ENCODE peak calls at places on chromosomes 12 and 14, in seven cellular contexts. M, O, T, C, K, Y and W are unnamed samples.
A peak's percentile ranks its signal among the peaks of the same experiment; 100 is the strongest.

GRCh38 chr12:75636607-75637006 is 125.2 kb upstream of the KRR1 start:
- DNase-seq in M (no peak), O (no peak), T (no peak), C (no peak), K (no peak), Y (no peak), W (no peak)

GRCh38 chr12:105698047-105698446 is 367.6 kb downstream of the C12orf75 start:
- DNase-seq in M (no peak), O (no peak), T (no peak), C (no peak), K (no peak), Y (no peak), W (no peak)

GRCh38 chr12:103928736-103929050 is 1.5 kb upstream of the HSP90B1 start:
- DNase-seq in M (no peak), O (peak; percentile 70), T (no peak), C (no peak), K (no peak), Y (peak; percentile 19), W (no peak)

GRCh38 chr14:41873379-41874034 is 266.8 kb downstream of the LRFN5 start:
- DNase-seq in M (no peak), O (no peak), T (no peak), C (no peak), K (no peak), Y (no peak), W (no peak)

GRCh38 chr14:92500491-92500941 is 13.1 kb upstream of the RIN3 start:
- DNase-seq in M (no peak), O (no peak), T (no peak), C (no peak), K (no peak), Y (no peak), W (no peak)

GRCh38 chr12:7642876-7643309 is 22.8 kb downstream of the APOBEC1 start:
- DNase-seq in M (no peak), O (no peak), T (no peak), C (no peak), K (no peak), Y (no peak), W (no peak)

GRCh38 chr14:78302841-78303240 is 132.7 kb downstream of the NRXN3 start:
- DNase-seq in M (no peak), O (no peak), T (no peak), C (no peak), K (no peak), Y (no peak), W (no peak)

GRCh38 chr12:59929091-59929490 is 333.3 kb downstream of the SLC16A7 start:
- DNase-seq in M (no peak), O (no peak), T (no peak), C (no peak), K (no peak), Y (no peak), W (no peak)

GRCh38 chr12:55901881-55902490 is 25.7 kb downstream of the PYM1 start:
- DNase-seq in M (no peak), O (no peak), T (no peak), C (no peak), K (no peak), Y (no peak), W (no peak)

GRCh38 chr12:32048791-32049190 is 57.9 kb upstream of the BICD1 start:
- DNase-seq in M (no peak), O (no peak), T (no peak), C (no peak), K (no peak), Y (no peak), W (no peak)

GRCh38 chr14:24238527-24239037 is 3.8 kb downstream of the TINF2 start:
- DNase-seq in M (no peak), O (no peak), T (no peak), C (no peak), K (no peak), Y (no peak), W (no peak)

GRCh38 chr14:104001003-104001402 is 58.7 kb upstream of the RD3L start:
- DNase-seq in M (no peak), O (no peak), T (no peak), C (no peak), K (no peak), Y (no peak), W (no peak)

GRCh38 chr14:71142375-71143038 is 235.2 kb downstream of the PCNX1 start:
- DNase-seq in M (no peak), O (no peak), T (no peak), C (no peak), K (no peak), Y (no peak), W (no peak)

GRCh38 chr14:55579724-55580400 is at the start of gene KTN1:
- DNase-seq in M (peak; percentile 68), O (peak; percentile 89), T (no peak), C (peak; percentile 94), K (peak; percentile 89), Y (peak; percentile 85), W (peak; percentile 78)

GRCh38 chr14:47541652-47542051 is 133.8 kb downstream of the MDGA2 start:
- DNase-seq in M (no peak), O (no peak), T (no peak), C (no peak), K (no peak), Y (no peak), W (no peak)

GRCh38 chr12:104460041-104460757 is 3.5 kb downstream of the CHST11 start:
- DNase-seq in M (no peak), O (no peak), T (no peak), C (no peak), K (no peak), Y (no peak), W (no peak)

GRCh38 chr12:91610561-91610960 is 427.9 kb upstream of the DCN start:
- DNase-seq in M (no peak), O (no peak), T (no peak), C (no peak), K (no peak), Y (no peak), W (no peak)

GRCh38 chr12:38956337-38956736 is 50.9 kb upstream of the CPNE8 start:
- DNase-seq in M (no peak), O (no peak), T (no peak), C (no peak), K (no peak), Y (no peak), W (no peak)

GRCh38 chr12:3456809-3457208 is 34.2 kb upstream of the PRMT8 start:
- DNase-seq in M (no peak), O (no peak), T (no peak), C (no peak), K (no peak), Y (no peak), W (no peak)

GRCh38 chr12:4274396-4274959 is 916 bp downstream of the CCND2 start:
- DNase-seq in M (no peak), O (no peak), T (no peak), C (no peak), K (no peak), Y (peak; percentile 42), W (no peak)

GRCh38 chr14:94677747-94678146 is 65.6 kb downstream of the SERPINA3 start:
- DNase-seq in M (no peak), O (no peak), T (no peak), C (no peak), K (no peak), Y (no peak), W (no peak)

GRCh38 chr14:95040723-95041476 is 116.4 kb downstream of the DICER1 start:
- DNase-seq in M (no peak), O (no peak), T (no peak), C (no peak), K (no peak), Y (no peak), W (no peak)

GRCh38 chr12:57366315-57366714 is 64.5 kb downstream of the R3HDM2 start:
- DNase-seq in M (no peak), O (no peak), T (no peak), C (no peak), K (no peak), Y (no peak), W (no peak)

GRCh38 chr14:34018564-34019244 is 67.8 kb upstream of the EGLN3 start:
- DNase-seq in M (no peak), O (no peak), T (no peak), C (no peak), K (peak; percentile 48), Y (no peak), W (no peak)
- H3K4me3 ChIP-seq in M (peak overlapping the region; percentile 30), O (no peak overlapping the region), T (no peak overlapping the region), C (no peak overlapping the region), K (peak overlapping the region; percentile 52), Y (no peak overlapping the region), W (no peak overlapping the region)

GRCh38 chr12:1768585-1768984 is 51.8 kb upstream of the LRTM2 start:
- DNase-seq in M (no peak), O (no peak), T (no peak), C (no peak), K (no peak), Y (no peak), W (no peak)
- H3K27ac ChIP-seq in M (no peak overlapping the region), O (no peak overlapping the region), T (no peak overlapping the region), C (no peak overlapping the region), K (no peak overlapping the region), Y (no peak overlapping the region), W (no peak overlapping the region)

GRCh38 chr14:99733551-99734405 is 49.7 kb downstream of the CYP46A1 start:
- DNase-seq in M (no peak), O (peak; percentile 29), T (no peak), C (peak; percentile 88), K (peak; percentile 37), Y (peak; percentile 6), W (no peak)

GRCh38 chr14:99731536-99732435 is 47.7 kb downstream of the CYP46A1 start:
- DNase-seq in M (no peak), O (peak; percentile 11), T (no peak), C (peak; percentile 72), K (peak; percentile 37), Y (peak; percentile 61), W (no peak)

GRCh38 chr14:99734406-99735051 is 50.4 kb downstream of the CYP46A1 start:
- DNase-seq in M (no peak), O (peak; percentile 7), T (no peak), C (peak; percentile 69), K (no peak), Y (peak; percentile 20), W (no peak)

GRCh38 chr14:99732436-99733220 is 48.5 kb downstream of the CYP46A1 start:
- DNase-seq in M (no peak), O (peak; percentile 6), T (no peak), C (peak; percentile 76), K (peak; percentile 10), Y (peak; percentile 57), W (no peak)

DNA sequence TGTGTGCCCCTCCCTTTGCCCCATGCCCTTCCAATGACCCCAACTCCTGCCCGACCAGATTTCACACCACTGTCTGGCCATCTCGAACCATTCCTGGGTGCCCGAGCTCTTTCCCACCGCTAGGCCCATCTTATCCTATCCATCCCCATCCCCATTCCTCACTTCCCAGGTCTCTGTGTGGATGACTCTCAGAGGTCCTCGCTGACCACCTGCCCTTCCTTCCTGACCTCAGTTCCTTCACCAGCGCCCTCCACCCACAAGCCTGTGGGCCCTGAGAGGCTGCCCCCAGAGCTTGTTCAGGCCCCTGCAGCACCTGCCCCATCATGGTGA is 49.1 kb downstream of the CYP46A1 start:
- DNase-seq in M (no peak), O (no peak), T (no peak), C (no peak), K (no peak), Y (no peak), W (no peak)
- H3K9me3 ChIP-seq in M (no peaks in the 10 kb centered on the region), O (no peaks in the 10 kb centered on the region), T (no peaks in the 10 kb centered on the region), C (no peaks in the 10 kb centered on the region), K (no peaks in the 10 kb centered on the region), Y (no peaks in the 10 kb centered on the region), W (no peaks in the 10 kb centered on the region)

DNA sequence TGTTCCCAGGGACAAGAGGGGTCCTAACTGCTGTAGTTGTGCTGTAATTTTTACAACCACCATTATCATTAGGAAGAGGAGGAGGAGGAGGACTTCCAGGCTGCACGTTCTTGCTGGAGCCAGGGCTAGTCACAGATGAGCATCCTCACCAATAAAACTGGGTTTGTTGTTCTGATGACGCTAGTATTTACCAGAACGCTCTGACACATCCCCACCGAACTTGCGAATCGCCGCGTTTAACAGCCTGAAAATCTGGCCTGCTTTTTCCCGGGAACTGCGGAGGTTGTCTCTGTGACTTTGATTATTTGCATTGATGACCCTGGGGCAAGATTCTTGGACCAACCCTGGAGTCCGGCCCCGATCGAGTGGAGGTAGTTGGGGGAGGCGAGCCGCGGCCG is 10.2 kb downstream of the TBX5 start:
- DNase-seq in M (no peak), O (no peak), T (no peak), C (no peak), K (no peak), Y (no peak), W (no peak)
- H3K4me3 ChIP-seq in M (no peak overlapping the region), O (no peak overlapping the region), T (no peak overlapping the region), C (no peak overlapping the region), K (no peak overlapping the region), Y (no peak overlapping the region), W (no peak overlapping the region)